ENCODE peak calls at places on chromosome 1, in seven cellular contexts. M, P, J, T, N, E and S are unnamed samples.

GRCh38 chr1:93907718-93908117 is 1.5 kb downstream of the GCLM start:
- DNase-seq in T (no peak), J (peak; percentile 17), M (no peak), N (no peak), P (no peak), E (peak; percentile 16), S (peak; percentile 75)

GRCh38 chr1:160748182-160748876 is 9.3 kb downstream of the SLAMF7 start:
- DNase-seq in E (no peak), J (peak; percentile 26), M (no peak), T (no peak), N (no peak), P (no peak), S (no peak)

GRCh38 chr1:210586785-210587184 is 258.1 kb downstream of the HHAT start:
- DNase-seq in N (no peak), E (no peak), P (peak; percentile 91), J (no peak), T (no peak), M (no peak), S (no peak)

GRCh38 chr1:31434979-31435378 is 22.0 kb downstream of the SERINC2 start:
- DNase-seq in P (no peak), N (no peak), J (no peak), E (no peak), T (no peak), M (no peak), S (no peak)

GRCh38 chr1:87197156-87197555 is 131.5 kb upstream of the LMO4 start:
- DNase-seq in T (no peak), E (no peak), N (no peak), P (no peak), J (no peak), M (no peak), S (no peak)

GRCh38 chr1:236872075-236872666 is 77.1 kb downstream of the MTR start:
- DNase-seq in T (no peak), J (no peak), E (no peak), N (no peak), P (no peak), M (no peak), S (no peak)

GRCh38 chr1:19762175-19762779 is 37.4 kb downstream of the TMCO4 start:
- DNase-seq in J (peak; percentile 61), E (no peak), M (no peak), P (peak; percentile 22), N (peak; percentile 70), T (no peak), S (peak; percentile 15)

GRCh38 chr1:89489037-89489729 is 35.4 kb upstream of the LRRC8B start:
- DNase-seq in J (no peak), E (no peak), T (peak; percentile 3), N (no peak), M (no peak), P (no peak), S (no peak)

GRCh38 chr1:54120018-54120697 is 32.6 kb downstream of the CDCP2 start:
- DNase-seq in T (no peak), P (no peak), E (no peak), J (no peak), N (no peak), M (no peak), S (no peak)

GRCh38 chr1:153251087-153251486 is 8.4 kb upstream of the LORICRIN start:
- DNase-seq in E (no peak), P (no peak), N (no peak), J (no peak), T (no peak), M (no peak), S (no peak)

GRCh38 chr1:153553096-153553495 is 4.0 kb upstream of the S100A3 start:
- DNase-seq in T (no peak), E (no peak), J (no peak), M (no peak), N (no peak), P (no peak), S (no peak)